ENCODE peak calls at places on chromosomes 7 and 10, in four cellular contexts. P, X, W and D are unnamed samples.
A peak's percentile ranks its signal among the peaks of the same experiment; 100 is the strongest.

GRCh38 chr10:10878944-10879343 is 138.7 kb upstream of the CELF2 start:
- DNase-seq in X (no peak), W (no peak), P (no peak), D (no peak)

GRCh38 chr7:19776981-19777380 is 3.6 kb upstream of the TMEM196 start:
- DNase-seq in P (no peak), X (no peak), W (no peak), D (no peak)

GRCh38 chr10:84424731-84425165 is 96.4 kb downstream of the CCSER2 start:
- DNase-seq in P (peak; percentile 82), W (no peak), X (peak; percentile 90), D (peak; percentile 93)

GRCh38 chr10:33241351-33241750 is 93.1 kb downstream of the NRP1 start:
- DNase-seq in P (no peak), X (no peak), W (no peak), D (no peak)

GRCh38 chr10:129972145-129972965 is 8.3 kb upstream of the EBF3 start:
- DNase-seq in P (no peak), X (no peak), W (no peak), D (no peak)

GRCh38 chr7:37052673-37053072 is 328.4 kb upstream of the AOAH start:
- DNase-seq in P (no peak), W (no peak), X (no peak), D (peak; percentile 60)

GRCh38 chr7:113389247-113389646 is 270.9 kb upstream of the SMIM30 start:
- DNase-seq in X (no peak), P (no peak), W (no peak), D (no peak)

GRCh38 chr7:4188646-4189045 is 493.4 kb upstream of the FOXK1 start:
- DNase-seq in X (no peak), W (no peak), P (no peak), D (no peak)

GRCh38 chr10:49177391-49178355 is 10.5 kb downstream of the TMEM273 start:
- DNase-seq in X (peak; percentile 69), P (no peak), W (no peak), D (peak; percentile 68)

GRCh38 chr10:27153855-27154198 is 357 bp downstream of the YME1L1 start:
- DNase-seq in X (no peak), P (no peak), W (no peak), D (peak; percentile 58)

GRCh38 chr7:6652446-6653011 is 15.4 kb downstream of the ZNF316 start:
- DNase-seq in W (no peak), P (no peak), X (peak; percentile 21), D (no peak)

GRCh38 chr10:20058135-20058534 is 241.9 kb downstream of the PLXDC2 start:
- DNase-seq in P (no peak), W (no peak), X (no peak), D (no peak)

GRCh38 chr7:159144756-159145543 is at the start of gene VIPR2:
- DNase-seq in P (no peak), X (no peak), W (peak; percentile 18), D (no peak)
- H3K27me3 ChIP-seq in P (peaks cover 34% of the 10 kb centered on the region), X (peaks cover 78% of the 10 kb centered on the region), W (peaks cover 22% of the 10 kb centered on the region), D (peaks cover 48% of the 10 kb centered on the region)

DNA sequence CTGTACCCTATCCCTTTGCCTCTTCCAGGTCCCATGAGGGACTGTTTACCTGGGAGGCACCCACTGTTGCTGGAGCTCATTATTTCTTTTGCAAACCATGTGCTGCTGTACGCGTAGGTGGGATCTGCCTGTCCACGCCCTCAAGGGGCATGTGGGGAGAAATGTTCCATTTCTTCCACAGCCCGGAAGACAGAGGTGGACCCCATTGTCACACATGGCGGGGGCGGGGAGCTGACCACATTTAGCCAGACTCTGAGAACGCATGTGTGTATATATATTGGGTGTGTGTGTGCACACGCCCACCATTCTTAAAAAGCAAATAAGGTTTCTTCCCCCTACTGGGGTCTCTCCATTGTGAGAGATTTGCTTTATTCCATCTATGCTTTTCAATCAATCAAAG is 2.0 kb downstream of the PLXNA4 start:
- DNase-seq in P (no peak), W (no peak), X (no peak), D (no peak)
- H3K27me3 ChIP-seq in P (peaks cover 33% of the 10 kb centered on the region), W (peaks cover 39% of the 10 kb centered on the region), X (peaks cover 95% of the 10 kb centered on the region), D (no peaks in the 10 kb centered on the region)

GRCh38 chr10:132724436-132724835 is 61.5 kb downstream of the NKX6-2 start:
- DNase-seq in P (no peak), X (no peak), W (no peak), D (no peak)

GRCh38 chr10:132725202-132725601 is 60.7 kb downstream of the NKX6-2 start:
- DNase-seq in P (no peak), W (no peak), X (no peak), D (no peak)

GRCh38 chr10:132721725-132722124 is 64.2 kb downstream of the NKX6-2 start:
- DNase-seq in W (no peak), P (no peak), X (no peak), D (peak; percentile 24)

GRCh38 chr10:132722391-132722790 is 63.6 kb downstream of the NKX6-2 start:
- DNase-seq in W (no peak), X (no peak), P (no peak), D (no peak)

DNA sequence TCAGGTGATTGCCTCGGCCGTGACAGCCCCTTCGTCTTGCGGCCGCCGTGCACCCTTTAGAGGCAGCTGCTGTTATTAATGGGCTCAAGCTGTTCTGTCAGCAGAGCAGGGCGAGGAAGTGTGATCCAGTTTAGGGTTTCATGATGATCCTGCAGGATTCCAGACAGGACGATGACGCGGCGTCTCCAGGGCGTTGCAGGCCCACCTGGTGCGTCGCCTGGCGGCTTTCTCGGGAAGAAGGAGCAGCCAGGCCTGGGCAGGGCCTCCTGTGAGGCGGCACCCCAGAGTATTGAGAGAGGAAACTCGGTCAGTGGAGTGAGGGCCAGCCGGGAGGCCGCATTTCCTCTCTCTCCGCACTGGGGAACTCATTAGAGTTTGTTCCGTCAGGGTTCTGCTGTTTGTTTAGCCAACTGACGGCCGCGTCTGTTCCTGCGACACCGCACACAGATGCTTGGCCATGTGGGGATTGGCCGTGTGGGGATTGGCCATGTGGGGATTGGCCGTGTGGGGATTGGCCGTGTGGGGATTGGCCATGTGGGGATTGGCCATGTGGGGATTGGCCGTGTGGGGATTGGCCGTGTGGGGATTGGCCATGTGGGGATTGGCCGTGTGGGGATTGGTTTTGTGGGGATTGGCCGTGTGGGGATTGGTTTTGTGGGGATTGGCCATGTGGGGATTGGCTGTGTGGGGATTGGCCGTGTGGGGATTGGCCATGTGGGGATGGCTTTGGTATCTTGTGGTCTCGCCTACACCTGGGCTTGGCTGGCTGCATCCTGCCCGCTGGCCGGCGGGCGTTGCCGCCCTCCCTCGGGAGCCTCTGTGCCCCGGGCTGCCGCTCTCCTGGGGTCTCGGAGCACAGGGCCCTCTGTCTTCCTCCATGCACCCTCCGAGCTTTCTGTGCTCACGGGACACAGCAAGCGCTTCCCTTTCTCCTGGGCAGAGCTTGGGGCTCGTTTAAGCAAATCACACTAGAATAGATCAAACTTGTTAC is 62.7 kb downstream of the NKX6-2 start:
- DNase-seq in X (no peak), P (no peak), W (no peak), D (no peak)
- H3K27me3 ChIP-seq in X (no peaks in the 10 kb centered on the region), P (no peaks in the 10 kb centered on the region), W (no peaks in the 10 kb centered on the region), D (no peaks in the 10 kb centered on the region)

GRCh38 chr10:15720635-15721310 is 1.1 kb upstream of the ITGA8 start:
- DNase-seq in X (no peak), W (no peak), P (no peak), D (no peak)
- H3K27me3 ChIP-seq in X (peaks cover 57% of the 10 kb centered on the region), W (peaks cover 5% of the 10 kb centered on the region), P (peaks cover 31% of the 10 kb centered on the region), D (peaks cover 22% of the 10 kb centered on the region)

GRCh38 chr7:522938-523289 is 3.3 kb upstream of the PDGFA start:
- DNase-seq in X (no peak), P (no peak), W (no peak), D (no peak)

GRCh38 chr7:519974-520458 is 370 bp upstream of the PDGFA start:
- DNase-seq in P (no peak), W (no peak), X (no peak), D (peak; percentile 85)

GRCh38 chr7:520503-521161 is 986 bp upstream of the PDGFA start:
- DNase-seq in W (no peak), P (no peak), X (no peak), D (peak; percentile 41)

GRCh38 chr7:522071-522937 is 2.7 kb upstream of the PDGFA start:
- DNase-seq in P (no peak), X (peak; percentile 66), W (no peak), D (peak; percentile 67)

DNA sequence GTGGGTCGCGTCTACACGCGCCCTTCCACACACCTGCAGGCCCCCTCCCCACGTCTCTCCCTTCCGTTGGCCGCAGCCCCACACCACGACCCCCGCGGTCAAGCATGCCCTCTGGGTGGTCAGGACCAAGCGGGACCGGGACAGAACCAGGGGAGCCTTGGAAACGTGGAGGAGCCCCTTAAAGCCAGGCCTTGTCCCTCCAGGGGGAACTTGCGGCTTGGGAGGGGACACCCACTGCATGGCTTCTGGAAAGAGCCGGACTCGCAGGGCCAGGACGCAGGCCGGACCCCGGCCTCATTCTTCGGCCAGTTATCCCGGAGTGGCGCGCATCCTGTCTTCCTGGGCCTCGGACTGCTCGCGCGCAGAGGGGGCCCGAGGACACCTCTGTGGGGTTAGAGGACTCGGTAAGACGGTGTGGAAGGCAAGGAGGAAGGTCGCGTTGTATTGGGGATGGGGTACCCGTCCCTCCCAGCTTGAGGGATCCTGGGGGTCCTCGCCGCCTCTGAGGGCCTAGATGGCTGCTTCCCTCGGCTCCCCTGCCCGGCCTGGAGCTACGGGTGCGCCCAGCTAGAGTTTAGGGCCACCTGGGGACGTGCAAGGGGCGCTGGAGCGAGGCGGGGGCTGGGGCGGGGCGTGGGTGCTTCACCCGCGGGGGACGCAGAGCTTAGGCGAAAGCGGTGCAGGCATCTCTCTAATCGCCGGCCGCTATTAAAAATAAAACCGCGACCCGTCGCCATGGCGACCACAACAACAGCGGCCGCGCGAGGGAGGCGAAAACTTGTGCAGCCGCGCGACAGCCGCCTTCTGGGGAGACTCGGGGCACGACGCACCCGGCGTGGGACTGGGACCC is 1.8 kb upstream of the PDGFA start:
- DNase-seq in P (no peak), W (no peak), X (peak; percentile 72), D (peak; percentile 65)
- H3K27me3 ChIP-seq in P (peaks cover 10% of the 10 kb centered on the region), W (peaks cover 20% of the 10 kb centered on the region), X (peaks cover 80% of the 10 kb centered on the region), D (peaks cover 43% of the 10 kb centered on the region)